ENCODE peak calls at places on chromosomes 6 and 20, in seven cellular contexts. Q is cardiac fibroblast, P is left colon, G is brain microvascular endothelial cell, N is occipital lobe, S is choroid plexus epithelial cell, C is amniotic stem cell. K is an unnamed sample.

GRCh38 chr6:139334791-139335446 is 39.5 kb downstream of the CITED2 start:
- DNase-seq in Q (peak), P (no peak), G (peak), N (no peak), S (peak), C (peak), K (no peak)

GRCh38 chr6:3561745-3562144 is 104.9 kb upstream of the SLC22A23 start:
- DNase-seq in Q (peak), P (no peak), G (peak), N (no peak), S (peak), C (no peak), K (no peak)

GRCh38 chr6:56708810-56709597 is 66.3 kb upstream of the DST start:
- DNase-seq in Q (peak), P (no peak), G (no peak), N (no peak), S (peak), C (peak), K (no peak)

GRCh38 chr6:62479722-62480121 is 193.7 kb upstream of the KHDRBS2 start:
- DNase-seq in Q (no peak), P (no peak), G (no peak), N (no peak), S (no peak), C (no peak), K (no peak)

GRCh38 chr6:121816361-121816760 is 380.9 kb downstream of the GJA1 start:
- DNase-seq in Q (peak), P (no peak), G (no peak), N (no peak), S (peak), C (no peak), K (no peak)

GRCh38 chr6:147506704-147507114 is 1.8 kb upstream of the SAMD5 start:
- DNase-seq in Q (peak), P (peak), G (peak), N (peak), S (peak), C (no peak), K (peak)

GRCh38 chr6:45423111-45423900 is 45.6 kb upstream of the SUPT3H start:
- DNase-seq in Q (no peak), P (peak), G (no peak), N (no peak), S (peak), C (no peak), K (peak)

GRCh38 chr20:46311039-46311650 is 2.8 kb upstream of the CDH22 start:
- DNase-seq in Q (no peak), P (no peak), G (no peak), N (no peak), S (no peak), C (no peak), K (no peak)

GRCh38 chr6:163507965-163508364 is 93.4 kb downstream of the QKI start:
- DNase-seq in Q (no peak), P (no peak), G (no peak), N (no peak), S (no peak), C (no peak), K (no peak)

GRCh38 chr6:121436966-121437756 is 1.7 kb downstream of the GJA1 start:
- DNase-seq in Q (peak), P (peak), G (peak), N (no peak), S (peak), C (peak), K (peak)

GRCh38 chr6:116229287-116229913 is 24.5 kb downstream of the TSPYL4 start:
- DNase-seq in Q (peak), P (peak), G (peak), N (peak), S (peak), C (peak), K (peak)

GRCh38 chr6:143594647-143595046 is 83.1 kb upstream of the PHACTR2 start:
- DNase-seq in Q (no peak), P (no peak), G (peak), N (no peak), S (peak), C (no peak), K (no peak)

GRCh38 chr6:142819603-142820335 is 125.2 kb downstream of the HIVEP2 start:
- DNase-seq in Q (peak), P (no peak), G (no peak), N (no peak), S (peak), C (peak), K (no peak)

GRCh38 chr6:79984261-79984660 is 20.2 kb upstream of the TTK start:
- DNase-seq in Q (peak), P (peak), G (no peak), N (no peak), S (peak), C (no peak), K (no peak)

GRCh38 chr6:140040391-140040790 is 665.9 kb upstream of the CITED2 start:
- DNase-seq in Q (no peak), P (no peak), G (no peak), N (no peak), S (peak), C (no peak), K (no peak)

GRCh38 chr6:161023316-161023715 is 31.7 kb downstream of the MAP3K4 start:
- DNase-seq in Q (no peak), P (no peak), G (no peak), N (no peak), S (no peak), C (no peak), K (no peak)

GRCh38 chr6:12083763-12084162 is 71.7 kb downstream of the HIVEP1 start:
- DNase-seq in Q (no peak), P (no peak), G (peak), N (no peak), S (peak), C (no peak), K (no peak)

GRCh38 chr6:132499757-132500156 is 13.2 kb downstream of the STX7 start:
- DNase-seq in Q (no peak), P (no peak), G (no peak), N (no peak), S (peak), C (no peak), K (no peak)

GRCh38 chr6:18380165-18380564 is 7.0 kb upstream of the RNF144B start:
- DNase-seq in Q (no peak), P (no peak), G (no peak), N (no peak), S (no peak), C (no peak), K (no peak)

GRCh38 chr6:159221486-159222170 is 52.4 kb downstream of the FNDC1 start:
- DNase-seq in Q (no peak), P (no peak), G (no peak), N (no peak), S (no peak), C (no peak), K (no peak)

GRCh38 chr6:50936277-50936681 is 117.6 kb downstream of the TFAP2B start:
- DNase-seq in Q (no peak), P (no peak), G (no peak), N (no peak), S (peak), C (no peak), K (no peak)

GRCh38 chr6:70395301-70395672 is 18.0 kb upstream of the FAM135A start:
- DNase-seq in Q (no peak), P (no peak), G (no peak), N (no peak), S (no peak), C (no peak), K (no peak)

GRCh38 chr20:46220808-46221207 is 87.5 kb downstream of the CDH22 start:
- DNase-seq in Q (no peak), P (no peak), G (no peak), N (peak), S (no peak), C (no peak), K (no peak)

GRCh38 chr20:4062721-4063606 is 47.6 kb upstream of the RNF24 start:
- DNase-seq in Q (no peak), P (no peak), G (no peak), N (no peak), S (no peak), C (no peak), K (no peak)

GRCh38 chr20:33649201-33649631 is 12.9 kb upstream of the C20orf144 start:
- DNase-seq in Q (no peak), P (no peak), G (no peak), N (no peak), S (no peak), C (no peak), K (no peak)

GRCh38 chr6:138485005-138485545 is 14.2 kb downstream of the NHSL1 start:
- DNase-seq in Q (peak), P (no peak), G (no peak), N (no peak), S (peak), C (no peak), K (no peak)

GRCh38 chr6:149545258-149545753 is 537 bp downstream of the PPIL4 start:
- DNase-seq in Q (peak), P (peak), G (peak), N (peak), S (peak), C (peak), K (peak)

GRCh38 chr6:27023664-27024063 is 223.8 kb upstream of the PRSS16 start:
- DNase-seq in Q (no peak), P (no peak), G (no peak), N (no peak), S (no peak), C (no peak), K (no peak)

GRCh38 chr6:98581725-98582124 is 252.6 kb upstream of the POU3F2 start:
- DNase-seq in Q (no peak), P (no peak), G (no peak), N (no peak), S (no peak), C (no peak), K (no peak)

GRCh38 chr20:32249030-32249738 is 28.3 kb upstream of the KIF3B start:
- DNase-seq in Q (no peak), P (no peak), G (no peak), N (no peak), S (no peak), C (no peak), K (no peak)

GRCh38 chr6:89311853-89312531 is 3.1 kb downstream of the GABRR2 start:
- DNase-seq in Q (peak), P (peak), G (peak), N (peak), S (peak), C (no peak), K (no peak)

GRCh38 chr6:127022297-127022696 is 96.2 kb upstream of the RSPO3 start:
- DNase-seq in Q (peak), P (peak), G (no peak), N (no peak), S (peak), C (no peak), K (no peak)

GRCh38 chr20:14526891-14527290 is 189.5 kb upstream of the FLRT3 start:
- DNase-seq in Q (no peak), P (no peak), G (no peak), N (no peak), S (no peak), C (no peak), K (no peak)

GRCh38 chr20:4913147-4913546 is 88.2 kb downstream of the SLC23A2 start:
- DNase-seq in Q (no peak), P (no peak), G (no peak), N (no peak), S (no peak), C (no peak), K (no peak)

GRCh38 chr6:35327349-35328027 is 14.9 kb upstream of the PPARD start:
- DNase-seq in Q (peak), P (peak), G (peak), N (no peak), S (peak), C (peak), K (peak)

GRCh38 chr6:169344651-169345050 is 91.0 kb upstream of the THBS2 start:
- DNase-seq in Q (peak), P (no peak), G (no peak), N (no peak), S (peak), C (no peak), K (no peak)

GRCh38 chr6:56798163-56798562 is 155.5 kb upstream of the DST start:
- DNase-seq in Q (peak), P (no peak), G (peak), N (no peak), S (peak), C (no peak), K (no peak)